ENCODE peak calls at places on chromosome 5, in ten cellular contexts. S is cardiac fibroblast; J is D341Med; U is DMS 273 treated with DMSO at 0.1 percent for 48 hours; H is pons; Y is activated naive CD4-positive, alpha-beta T cell treated with anti-CD3 and anti-CD28 coated beads for 36 hours; D is mucosa of gallbladder; K is iris pigment epithelial cell; L is bronchial epithelial cell; P is HFFc6. G is an unnamed sample.

GRCh38 chr5:125227333-125228075 is 481.1 kb upstream of the ZNF608 start:
- DNase-seq in D (no peak), J (peak; percentile 44), P (peak; percentile 3), Y (no peak), K (peak; percentile 70), H (no peak), U (no peak), L (peak; percentile 10), S (peak; percentile 42), G (no peak)

GRCh38 chr5:50420343-50420935 is 20.6 kb downstream of the EMB start:
- DNase-seq in K (no peak), P (no peak), S (no peak), D (no peak), H (no peak), L (no peak), U (no peak), Y (no peak), J (no peak), G (no peak)

GRCh38 chr5:138336952-138337684 is 948 bp upstream of the FAM53C start:
- DNase-seq in K (peak; percentile 78), H (peak; percentile 89), P (no peak), Y (peak; percentile 83), J (no peak), U (peak; percentile 73), D (peak; percentile 80), L (no peak), S (peak; percentile 88), G (no peak)

GRCh38 chr5:73295447-73295846 is 122.5 kb downstream of the TMEM174 start:
- DNase-seq in S (no peak), U (peak; percentile 35), J (no peak), Y (no peak), P (no peak), H (no peak), K (no peak), D (no peak), L (no peak), G (no peak)

GRCh38 chr5:115320515-115320914 is 24.1 kb upstream of the CCDC112 start:
- DNase-seq in L (no peak), Y (no peak), H (no peak), K (no peak), S (no peak), J (no peak), U (no peak), D (no peak), P (no peak), G (no peak)

GRCh38 chr5:142981886-142982820 is 212.0 kb downstream of the ARHGAP26 start:
- DNase-seq in J (peak; percentile 28), L (peak; percentile 98), H (peak; percentile 85), P (peak; percentile 82), Y (no peak), S (peak; percentile 76), D (peak; percentile 89), K (peak; percentile 91), U (peak; percentile 91), G (peak; percentile 76)

GRCh38 chr5:81838307-81838906 is 87.5 kb upstream of the SSBP2 start:
- DNase-seq in U (no peak), Y (peak; percentile 46), P (peak; percentile 21), H (peak; percentile 53), K (peak; percentile 65), L (peak; percentile 51), J (no peak), S (peak; percentile 68), D (no peak), G (no peak)

GRCh38 chr5:178349607-178350353 is 117.2 kb upstream of the PHYKPL start:
- DNase-seq in U (no peak), L (no peak), J (no peak), S (no peak), H (no peak), Y (no peak), D (no peak), K (no peak), P (no peak), G (no peak)

GRCh38 chr5:151023047-151023615 is 2.7 kb downstream of the GPX3 start:
- DNase-seq in S (peak; percentile 92), U (no peak), H (no peak), L (peak; percentile 57), J (no peak), P (no peak), K (peak; percentile 44), Y (no peak), D (peak; percentile 51), G (no peak)

GRCh38 chr5:108148715-108149139 is 233.2 kb downstream of the FBXL17 start:
- DNase-seq in P (peak; percentile 19), K (peak; percentile 28), H (no peak), J (peak; percentile 27), S (peak; percentile 41), D (no peak), L (peak; percentile 31), U (no peak), Y (no peak), G (peak; percentile 8)

GRCh38 chr5:132459983-132460834 is 30.4 kb downstream of the IRF1 start:
- DNase-seq in Y (peak; percentile 11), U (peak; percentile 21), J (no peak), L (no peak), D (no peak), K (no peak), P (no peak), H (no peak), S (no peak), G (no peak)

GRCh38 chr5:52786937-52787599 is 648 bp upstream of the ITGA1 start:
- DNase-seq in L (peak; percentile 56), P (no peak), U (no peak), J (no peak), S (peak; percentile 43), H (peak; percentile 25), D (peak; percentile 58), K (no peak), Y (peak; percentile 67), G (peak; percentile 12)

GRCh38 chr5:66959668-66960067 is 236.9 kb downstream of the CD180 start:
- DNase-seq in H (no peak), Y (no peak), D (no peak), U (no peak), S (peak; percentile 15), J (no peak), L (peak; percentile 79), K (peak; percentile 34), P (peak; percentile 17), G (no peak)

GRCh38 chr5:134526483-134527155 is 1.1 kb downstream of the JADE2 start:
- DNase-seq in L (no peak), U (no peak), Y (peak; percentile 86), H (no peak), J (peak; percentile 79), K (peak; percentile 70), D (peak; percentile 77), S (no peak), P (peak; percentile 57), G (no peak)

GRCh38 chr5:142325677-142326479 is 1.1 kb upstream of the SPRY4 start:
- DNase-seq in H (no peak), L (no peak), U (peak; percentile 5), J (no peak), D (peak; percentile 61), K (peak; percentile 90), S (peak; percentile 83), P (peak; percentile 81), Y (peak; percentile 61), G (no peak)

GRCh38 chr5:154860123-154860522 is 1.7 kb downstream of the CNOT8 start:
- DNase-seq in S (peak; percentile 68), K (peak; percentile 89), H (no peak), L (peak; percentile 75), J (no peak), U (no peak), D (no peak), Y (peak; percentile 48), P (peak; percentile 53), G (no peak)

GRCh38 chr5:146334074-146334533 is 4.5 kb upstream of the POU4F3 start:
- DNase-seq in J (no peak), K (no peak), P (no peak), U (no peak), H (no peak), Y (no peak), L (no peak), D (no peak), S (no peak), G (no peak)

GRCh38 chr5:133727636-133728035 is 115.3 kb upstream of the FSTL4 start:
- DNase-seq in K (no peak), J (no peak), D (no peak), Y (no peak), S (no peak), P (no peak), L (no peak), H (no peak), U (no peak), G (no peak)

GRCh38 chr5:34007116-34007674 is 655 bp downstream of the AMACR start:
- DNase-seq in U (no peak), D (no peak), P (no peak), J (peak; percentile 30), S (peak; percentile 23), K (peak; percentile 17), L (no peak), Y (no peak), H (peak; percentile 42), G (no peak)

GRCh38 chr5:175609504-175609903 is 48.4 kb upstream of the HRH2 start:
- DNase-seq in P (no peak), K (no peak), Y (peak; percentile 30), L (no peak), S (no peak), J (no peak), H (no peak), U (no peak), D (no peak), G (no peak)

G was measured in epithelial cell of prostate.